ENCODE peak calls at places on chromosomes 7 and 10, in nine cellular contexts. G, O, R, Z, B, W, J, U and I are unnamed samples. For H3K27me3, the result is how much of the 10 kb centered on the place peaks cover.

GRCh38 chr7:45663167-45663921 is 89.2 kb downstream of the ADCY1 start:
- DNase-seq in G (peak), O (peak), R (no peak), Z (no peak), B (peak), W (no peak), J (peak), U (peak), I (no peak)

GRCh38 chr7:32062150-32062549 is 8.1 kb downstream of the PDE1C start:
- DNase-seq in G (no peak), O (peak), R (no peak), Z (no peak), B (peak), W (peak), J (peak), U (peak), I (peak)

GRCh38 chr10:47255033-47255813 is 44.8 kb upstream of the GDF10 start:
- DNase-seq in G (no peak), O (no peak), R (no peak), Z (no peak), B (no peak), W (no peak), J (no peak), U (no peak), I (no peak)

GRCh38 chr7:15323545-15323944 is 238.3 kb downstream of the AGMO start:
- DNase-seq in G (no peak), O (no peak), R (no peak), Z (no peak), B (no peak), W (no peak), J (no peak), U (no peak), I (no peak)

GRCh38 chr7:151038951-151039849 is 9.1 kb upstream of the ASIC3 start:
- DNase-seq in G (no peak), O (no peak), R (no peak), Z (no peak), B (peak), W (peak), J (no peak), U (no peak), I (peak)

GRCh38 chr7:149489391-149490024 is 8.1 kb downstream of the ZNF746 start:
- DNase-seq in G (no peak), O (no peak), R (no peak), Z (no peak), B (no peak), W (no peak), J (peak), U (no peak), I (peak)

GRCh38 chr7:114922151-114922651 is 307 bp downstream of the MDFIC start:
- DNase-seq in G (peak), O (no peak), R (no peak), Z (peak), B (peak), W (peak), J (peak), U (no peak), I (peak)

GRCh38 chr7:147879116-147879750 is 711.3 kb upstream of the C7orf33 start:
- DNase-seq in G (no peak), O (no peak), R (no peak), Z (no peak), B (no peak), W (no peak), J (no peak), U (no peak), I (no peak)

GRCh38 chr10:103053659-103054581 is 135.8 kb downstream of the CNNM2 start:
- DNase-seq in G (peak), O (no peak), R (peak), Z (peak), B (peak), W (peak), J (peak), U (no peak), I (peak)

GRCh38 chr10:96701265-96701664 is 19.0 kb downstream of the PIK3AP1 start:
- DNase-seq in G (no peak), O (no peak), R (no peak), Z (no peak), B (no peak), W (no peak), J (no peak), U (peak), I (no peak)

GRCh38 chr10:96697438-96697837 is 22.9 kb downstream of the PIK3AP1 start:
- DNase-seq in G (no peak), O (no peak), R (no peak), Z (no peak), B (no peak), W (no peak), J (no peak), U (no peak), I (no peak)

GRCh38 chr10:96700477-96701099 is 19.7 kb downstream of the PIK3AP1 start:
- DNase-seq in G (peak), O (no peak), R (no peak), Z (no peak), B (no peak), W (no peak), J (no peak), U (peak), I (no peak)

GRCh38 chr10:96697026-96697425 is 23.3 kb downstream of the PIK3AP1 start:
- DNase-seq in G (no peak), O (no peak), R (no peak), Z (no peak), B (no peak), W (no peak), J (no peak), U (no peak), I (no peak)

GRCh38 chr10:96699613-96700012 is 20.7 kb downstream of the PIK3AP1 start:
- DNase-seq in G (no peak), O (no peak), R (no peak), Z (no peak), B (no peak), W (no peak), J (no peak), U (peak), I (no peak)
- H3K4me3 ChIP-seq in G (peak), O (no peak), R (no peak), Z (no peak), B (no peak), W (no peak), J (no peak), U (peak), I (no peak)

GRCh38 chr7:35537067-35538023 is 157.6 kb downstream of the HERPUD2 start:
- DNase-seq in G (peak), O (peak), R (peak), Z (peak), B (peak), W (peak), J (peak), U (peak), I (peak)
- H3K27me3 ChIP-seq in G (under half), O (under half), R (under half), Z (under half), B (under half), W (under half), J (under half), U (under half), I (under half)

GRCh38 chr7:69747144-69747543 is 148.9 kb downstream of the AUTS2 start:
- DNase-seq in G (no peak), O (no peak), R (no peak), Z (no peak), B (no peak), W (no peak), J (no peak), U (no peak), I (no peak)

GRCh38 chr7:69751026-69751425 is 152.8 kb downstream of the AUTS2 start:
- DNase-seq in G (no peak), O (no peak), R (no peak), Z (no peak), B (no peak), W (no peak), J (no peak), U (no peak), I (no peak)

GRCh38 chr7:69748530-69748929 is 150.3 kb downstream of the AUTS2 start:
- DNase-seq in G (no peak), O (no peak), R (no peak), Z (no peak), B (no peak), W (no peak), J (no peak), U (no peak), I (no peak)

GRCh38 chr7:69749994-69750393 is 151.7 kb downstream of the AUTS2 start:
- DNase-seq in G (no peak), O (no peak), R (no peak), Z (no peak), B (no peak), W (no peak), J (no peak), U (no peak), I (no peak)

GRCh38 chr7:69749358-69749757 is 151.1 kb downstream of the AUTS2 start:
- DNase-seq in G (no peak), O (no peak), R (no peak), Z (no peak), B (no peak), W (no peak), J (no peak), U (no peak), I (no peak)
- H3K4me3 ChIP-seq in G (no peak), O (no peak), R (no peak), Z (no peak), B (no peak), W (no peak), J (no peak), U (no peak), I (no peak)

DNA sequence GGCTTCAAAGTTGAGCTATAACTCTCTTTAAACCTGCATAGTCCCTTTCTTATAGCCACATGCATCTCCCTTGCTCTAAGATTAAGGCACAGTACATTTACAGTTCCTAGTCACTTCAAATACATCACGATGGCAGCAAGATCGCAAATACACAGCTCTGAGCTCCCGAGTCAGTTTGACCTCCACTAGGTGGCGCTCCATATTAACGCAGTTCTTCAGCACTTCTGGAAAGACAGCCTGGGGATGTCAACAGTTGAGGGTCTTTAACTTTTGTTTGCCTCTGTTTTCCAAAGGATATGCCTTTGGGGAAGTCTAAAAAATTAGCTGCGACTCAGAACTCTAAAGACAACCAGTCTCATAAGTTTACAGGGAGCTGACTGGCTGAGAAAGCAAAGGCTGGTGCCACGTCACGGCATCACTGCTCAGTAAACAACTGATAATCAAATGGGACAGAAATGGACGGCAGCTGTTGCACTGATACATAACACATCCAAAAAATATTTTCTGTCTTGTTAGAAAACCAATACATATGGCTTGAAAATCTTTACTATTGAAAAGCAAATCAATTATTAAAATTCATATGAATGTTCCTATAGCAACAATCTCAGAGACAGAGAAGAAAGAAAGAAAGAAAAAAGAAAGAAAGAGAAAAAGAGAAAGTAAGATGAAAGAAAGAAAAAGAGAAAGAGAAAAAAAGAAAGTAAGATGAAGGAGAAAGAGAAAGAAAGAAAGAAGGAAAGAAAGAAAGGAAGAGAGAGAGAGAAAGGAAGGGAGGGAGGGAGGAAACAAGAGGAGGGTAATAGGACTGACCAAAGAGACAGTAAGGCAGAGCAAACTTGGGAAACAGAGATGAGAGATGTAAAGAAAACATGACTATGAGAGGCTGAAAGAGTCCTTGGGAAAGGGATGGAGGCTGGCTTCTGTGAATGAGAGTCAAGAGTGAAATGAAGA is 458.7 kb downstream of the SORCS1 start:
- DNase-seq in G (peak), O (peak), R (peak), Z (no peak), B (peak), W (peak), J (peak), U (peak), I (peak)
- H3K27me3 ChIP-seq in G (under half), O (under half), R (under half), Z (under half), B (under half), W (under half), J (under half), U (under half), I (under half)

DNA sequence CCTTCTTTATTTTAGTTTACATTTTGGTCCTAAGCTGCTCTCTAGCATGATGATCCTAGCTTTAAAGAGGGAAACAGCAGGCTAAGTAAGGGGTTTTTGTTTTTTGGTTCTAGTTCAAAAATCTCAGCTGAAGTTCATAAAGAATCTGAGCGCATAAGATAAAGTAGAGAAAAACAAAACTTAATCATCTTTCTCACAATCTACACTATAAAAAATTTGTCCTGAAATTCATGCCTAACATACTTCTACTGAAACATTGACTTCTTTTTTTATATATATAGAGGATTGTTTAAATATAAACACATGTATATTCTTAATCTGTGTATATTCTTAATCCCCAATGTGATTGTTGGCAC is 6.9 kb upstream of the IGF2BP3 start:
- DNase-seq in G (no peak), O (no peak), R (no peak), Z (no peak), B (no peak), W (no peak), J (no peak), U (no peak), I (no peak)
- H3K4me3 ChIP-seq in G (no peak), O (no peak), R (no peak), Z (no peak), B (no peak), W (no peak), J (peak), U (no peak), I (no peak)